ENCODE peak calls at places on chromosomes 12 and 14, in eight cellular contexts. One of them, this sample, is unnamed.
A peak's percentile ranks its signal among the peaks of the same experiment; 100 is the strongest.

GRCh38 chr12:3205742-3206519 is 128.8 kb downstream of the TSPAN9 start:
- DNase-seq in cardiac fibroblast: no peak
- DNase-seq in ovary: no peak
- DNase-seq in NT2/D1: no peak
- DNase-seq in right lobe of liver: no peak
- DNase-seq in thyroid gland: no peak
- DNase-seq in cardiac muscle cell: no peak
- DNase-seq in transverse colon: no peak
- DNase-seq in this sample: peak; percentile 36

GRCh38 chr12:119869720-119870119 is 7.4 kb downstream of the CIT start:
- DNase-seq in cardiac fibroblast: peak; percentile 85
- DNase-seq in ovary: no peak
- DNase-seq in NT2/D1: no peak
- DNase-seq in right lobe of liver: no peak
- DNase-seq in thyroid gland: no peak
- DNase-seq in cardiac muscle cell: no peak
- DNase-seq in transverse colon: no peak
- DNase-seq in this sample: no peak

GRCh38 chr14:72907886-72908285 is 14.0 kb upstream of the DPF3 start:
- DNase-seq in cardiac fibroblast: no peak
- DNase-seq in ovary: no peak
- DNase-seq in NT2/D1: no peak
- DNase-seq in right lobe of liver: no peak
- DNase-seq in thyroid gland: no peak
- DNase-seq in cardiac muscle cell: no peak
- DNase-seq in transverse colon: no peak
- DNase-seq in this sample: no peak

GRCh38 chr14:22614240-22614799 is 16.2 kb downstream of the ABHD4 start:
- DNase-seq in cardiac fibroblast: peak; percentile 89
- DNase-seq in ovary: peak; percentile 43
- DNase-seq in NT2/D1: no peak
- DNase-seq in right lobe of liver: no peak
- DNase-seq in thyroid gland: peak; percentile 89
- DNase-seq in cardiac muscle cell: peak; percentile 65
- DNase-seq in transverse colon: no peak
- DNase-seq in this sample: no peak

GRCh38 chr14:22780105-22780679 is 13.7 kb downstream of the OXA1L start:
- DNase-seq in cardiac fibroblast: peak; percentile 37
- DNase-seq in ovary: no peak
- DNase-seq in NT2/D1: no peak
- DNase-seq in right lobe of liver: no peak
- DNase-seq in thyroid gland: peak; percentile 70
- DNase-seq in cardiac muscle cell: peak; percentile 30
- DNase-seq in transverse colon: no peak
- DNase-seq in this sample: no peak

GRCh38 chr12:124675881-124676688 is 108.7 kb upstream of the NCOR2 start:
- DNase-seq in cardiac fibroblast: peak; percentile 42
- DNase-seq in ovary: no peak
- DNase-seq in NT2/D1: no peak
- DNase-seq in right lobe of liver: no peak
- DNase-seq in thyroid gland: no peak
- DNase-seq in cardiac muscle cell: no peak
- DNase-seq in transverse colon: no peak
- DNase-seq in this sample: peak; percentile 71

GRCh38 chr12:40225337-40225983 is 663 bp downstream of the LRRK2 start:
- DNase-seq in cardiac fibroblast: no peak
- DNase-seq in ovary: no peak
- DNase-seq in NT2/D1: no peak
- DNase-seq in right lobe of liver: no peak
- DNase-seq in thyroid gland: no peak
- DNase-seq in cardiac muscle cell: no peak
- DNase-seq in transverse colon: no peak
- DNase-seq in this sample: no peak

GRCh38 chr12:80320121-80320678 is 123.8 kb upstream of the PTPRQ start:
- DNase-seq in cardiac fibroblast: no peak
- DNase-seq in ovary: no peak
- DNase-seq in NT2/D1: peak; percentile 82
- DNase-seq in right lobe of liver: no peak
- DNase-seq in thyroid gland: no peak
- DNase-seq in cardiac muscle cell: no peak
- DNase-seq in transverse colon: no peak
- DNase-seq in this sample: no peak

GRCh38 chr12:69097619-69098368 is 141.6 kb upstream of the CPSF6 start:
- DNase-seq in cardiac fibroblast: peak; percentile 12
- DNase-seq in ovary: no peak
- DNase-seq in NT2/D1: no peak
- DNase-seq in right lobe of liver: no peak
- DNase-seq in thyroid gland: no peak
- DNase-seq in cardiac muscle cell: no peak
- DNase-seq in transverse colon: no peak
- DNase-seq in this sample: no peak

GRCh38 chr14:93015505-93015904 is 92.6 kb downstream of the CHGA start:
- DNase-seq in cardiac fibroblast: no peak
- DNase-seq in ovary: no peak
- DNase-seq in NT2/D1: no peak
- DNase-seq in right lobe of liver: no peak
- DNase-seq in thyroid gland: no peak
- DNase-seq in cardiac muscle cell: no peak
- DNase-seq in transverse colon: no peak
- DNase-seq in this sample: no peak

GRCh38 chr12:70351076-70351475 is 15.0 kb upstream of the KCNMB4 start:
- DNase-seq in cardiac fibroblast: no peak
- DNase-seq in ovary: no peak
- DNase-seq in NT2/D1: no peak
- DNase-seq in right lobe of liver: no peak
- DNase-seq in thyroid gland: no peak
- DNase-seq in cardiac muscle cell: no peak
- DNase-seq in transverse colon: no peak
- DNase-seq in this sample: no peak

GRCh38 chr12:40566246-40566645 is 126.0 kb upstream of the CNTN1 start:
- DNase-seq in cardiac fibroblast: no peak
- DNase-seq in ovary: no peak
- DNase-seq in NT2/D1: no peak
- DNase-seq in right lobe of liver: no peak
- DNase-seq in thyroid gland: no peak
- DNase-seq in cardiac muscle cell: no peak
- DNase-seq in transverse colon: no peak
- DNase-seq in this sample: no peak

GRCh38 chr14:105398726-105399440 is 545 bp downstream of the TEX22 start:
- DNase-seq in cardiac fibroblast: peak; percentile 53
- DNase-seq in ovary: no peak
- DNase-seq in NT2/D1: peak; percentile 30
- DNase-seq in right lobe of liver: no peak
- DNase-seq in thyroid gland: no peak
- DNase-seq in cardiac muscle cell: peak; percentile 54
- DNase-seq in transverse colon: no peak
- DNase-seq in this sample: no peak

GRCh38 chr12:8081921-8082577 is at the start of gene NECAP1:
- DNase-seq in cardiac fibroblast: peak; percentile 96
- DNase-seq in ovary: peak; percentile 95
- DNase-seq in NT2/D1: peak; percentile 100
- DNase-seq in right lobe of liver: peak; percentile 97
- DNase-seq in thyroid gland: peak; percentile 98
- DNase-seq in cardiac muscle cell: peak; percentile 99
- DNase-seq in transverse colon: peak; percentile 97
- DNase-seq in this sample: peak; percentile 96

GRCh38 chr12:39852346-39852745 is 232.7 kb upstream of the ABCD2 start:
- DNase-seq in cardiac fibroblast: no peak
- DNase-seq in ovary: no peak
- DNase-seq in NT2/D1: no peak
- DNase-seq in right lobe of liver: no peak
- DNase-seq in thyroid gland: no peak
- DNase-seq in cardiac muscle cell: no peak
- DNase-seq in transverse colon: no peak
- DNase-seq in this sample: no peak

GRCh38 chr14:67517083-67517482 is 16.0 kb upstream of the PLEKHH1 start:
- DNase-seq in cardiac fibroblast: peak; percentile 42
- DNase-seq in ovary: no peak
- DNase-seq in NT2/D1: no peak
- DNase-seq in right lobe of liver: peak; percentile 56
- DNase-seq in thyroid gland: peak; percentile 69
- DNase-seq in cardiac muscle cell: peak; percentile 34
- DNase-seq in transverse colon: peak; percentile 25
- DNase-seq in this sample: peak; percentile 61

GRCh38 chr12:19553177-19553576 is 113.9 kb downstream of the AEBP2 start:
- DNase-seq in cardiac fibroblast: peak; percentile 37
- DNase-seq in ovary: no peak
- DNase-seq in NT2/D1: no peak
- DNase-seq in right lobe of liver: no peak
- DNase-seq in thyroid gland: no peak
- DNase-seq in cardiac muscle cell: no peak
- DNase-seq in transverse colon: no peak
- DNase-seq in this sample: no peak

GRCh38 chr12:69254046-69254445 is 14.7 kb downstream of the CPSF6 start:
- DNase-seq in cardiac fibroblast: peak; percentile 67
- DNase-seq in ovary: no peak
- DNase-seq in NT2/D1: peak; percentile 39
- DNase-seq in right lobe of liver: no peak
- DNase-seq in thyroid gland: no peak
- DNase-seq in cardiac muscle cell: peak; percentile 59
- DNase-seq in transverse colon: no peak
- DNase-seq in this sample: no peak

GRCh38 chr12:6915023-6915788 is 826 bp downstream of the ENO2 start:
- DNase-seq in cardiac fibroblast: no peak
- DNase-seq in ovary: peak; percentile 36
- DNase-seq in NT2/D1: no peak
- DNase-seq in right lobe of liver: no peak
- DNase-seq in thyroid gland: peak; percentile 45
- DNase-seq in cardiac muscle cell: peak; percentile 27
- DNase-seq in transverse colon: no peak
- DNase-seq in this sample: no peak
- H3K4me3 ChIP-seq in cardiac fibroblast: peak overlapping the region; percentile 91
- H3K4me3 ChIP-seq in ovary: peak overlapping the region; percentile 78
- H3K4me3 ChIP-seq in NT2/D1: peak overlapping the region; percentile 79
- H3K4me3 ChIP-seq in right lobe of liver: peak overlapping the region; percentile 47
- H3K4me3 ChIP-seq in thyroid gland: peak overlapping the region; percentile 61
- H3K4me3 ChIP-seq in cardiac muscle cell: peak overlapping the region; percentile 69
- H3K4me3 ChIP-seq in transverse colon: peak overlapping the region; percentile 65
- H3K4me3 ChIP-seq in this sample: peak overlapping the region; percentile 70

GRCh38 chr14:74474376-74474775 is 18.7 kb downstream of the NPC2 start:
- DNase-seq in cardiac fibroblast: peak; percentile 17
- DNase-seq in ovary: no peak
- DNase-seq in NT2/D1: no peak
- DNase-seq in right lobe of liver: no peak
- DNase-seq in thyroid gland: no peak
- DNase-seq in cardiac muscle cell: no peak
- DNase-seq in transverse colon: no peak
- DNase-seq in this sample: no peak

GRCh38 chr14:74476107-74476506 is 17.0 kb downstream of the NPC2 start:
- DNase-seq in cardiac fibroblast: no peak
- DNase-seq in ovary: no peak
- DNase-seq in NT2/D1: no peak
- DNase-seq in right lobe of liver: no peak
- DNase-seq in thyroid gland: no peak
- DNase-seq in cardiac muscle cell: no peak
- DNase-seq in transverse colon: no peak
- DNase-seq in this sample: no peak

GRCh38 chr14:74478996-74479635 is 14.0 kb downstream of the NPC2 start:
- DNase-seq in cardiac fibroblast: peak; percentile 44
- DNase-seq in ovary: no peak
- DNase-seq in NT2/D1: peak; percentile 30
- DNase-seq in right lobe of liver: no peak
- DNase-seq in thyroid gland: no peak
- DNase-seq in cardiac muscle cell: peak; percentile 63
- DNase-seq in transverse colon: no peak
- DNase-seq in this sample: no peak

GRCh38 chr14:74475678-74476077 is 17.4 kb downstream of the NPC2 start:
- DNase-seq in cardiac fibroblast: peak; percentile 65
- DNase-seq in ovary: no peak
- DNase-seq in NT2/D1: no peak
- DNase-seq in right lobe of liver: no peak
- DNase-seq in thyroid gland: no peak
- DNase-seq in cardiac muscle cell: no peak
- DNase-seq in transverse colon: no peak
- DNase-seq in this sample: no peak

DNA sequence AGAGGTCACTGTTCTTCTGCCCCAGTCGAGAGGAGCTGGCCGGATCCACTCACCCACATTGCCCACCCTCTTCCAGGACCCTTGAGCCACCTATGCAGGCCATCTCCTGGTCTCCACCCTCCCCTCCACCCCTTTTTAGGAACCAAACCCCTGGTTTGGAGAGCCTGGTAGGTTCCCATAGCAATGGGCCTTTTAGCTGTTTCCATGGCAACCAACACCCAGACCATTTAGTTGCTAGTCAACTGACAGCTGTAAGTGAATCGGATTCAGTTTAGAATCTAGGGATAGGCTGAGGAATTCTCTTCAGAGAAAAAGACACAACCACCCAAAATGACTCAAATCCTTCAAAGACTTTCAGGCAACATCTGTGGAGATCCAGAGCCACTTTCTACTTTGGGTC is 16.5 kb downstream of the NPC2 start:
- DNase-seq in cardiac fibroblast: no peak
- DNase-seq in ovary: no peak
- DNase-seq in NT2/D1: no peak
- DNase-seq in right lobe of liver: no peak
- DNase-seq in thyroid gland: no peak
- DNase-seq in cardiac muscle cell: no peak
- DNase-seq in transverse colon: no peak
- DNase-seq in this sample: no peak
- H3K4me3 ChIP-seq in cardiac fibroblast: no peak overlapping the region
- H3K4me3 ChIP-seq in ovary: no peak overlapping the region
- H3K4me3 ChIP-seq in NT2/D1: no peak overlapping the region
- H3K4me3 ChIP-seq in right lobe of liver: no peak overlapping the region
- H3K4me3 ChIP-seq in thyroid gland: no peak overlapping the region
- H3K4me3 ChIP-seq in cardiac muscle cell: no peak overlapping the region
- H3K4me3 ChIP-seq in transverse colon: no peak overlapping the region
- H3K4me3 ChIP-seq in this sample: no peak overlapping the region

DNA sequence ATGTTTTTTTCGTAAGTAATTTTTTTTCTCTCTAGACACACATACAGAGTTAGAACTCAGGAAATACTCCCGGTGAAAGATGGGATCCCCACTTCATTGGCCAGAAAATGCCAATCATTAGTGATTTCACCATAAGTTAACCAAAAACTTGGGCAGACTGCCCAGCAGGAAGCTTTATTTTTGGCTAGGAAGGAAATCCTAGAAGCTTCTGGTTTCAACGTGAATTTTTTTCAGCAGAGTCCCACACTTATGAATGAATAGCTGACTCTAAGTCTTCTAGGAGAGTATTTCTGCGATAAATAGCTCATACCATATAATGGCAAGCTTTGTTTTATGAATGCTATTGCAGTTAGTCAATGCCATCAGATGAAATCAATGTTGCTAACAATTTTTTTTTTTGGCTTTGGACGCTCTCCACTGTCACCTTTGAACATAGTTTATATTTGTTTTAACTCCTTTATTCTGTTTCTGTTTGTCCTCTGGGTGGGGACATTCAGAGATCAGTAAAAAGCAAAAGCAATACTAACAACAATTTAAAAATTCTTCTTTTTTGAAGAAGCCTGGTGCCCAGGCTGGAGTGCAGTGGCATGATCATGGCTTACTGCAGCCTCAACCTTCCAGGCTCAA is 9.5 kb downstream of the PPP1CC start:
- DNase-seq in cardiac fibroblast: peak; percentile 82
- DNase-seq in ovary: no peak
- DNase-seq in NT2/D1: no peak
- DNase-seq in right lobe of liver: no peak
- DNase-seq in thyroid gland: no peak
- DNase-seq in cardiac muscle cell: no peak
- DNase-seq in transverse colon: no peak
- DNase-seq in this sample: peak; percentile 34
- H3K4me3 ChIP-seq in cardiac fibroblast: no peak overlapping the region
- H3K4me3 ChIP-seq in ovary: no peak overlapping the region
- H3K4me3 ChIP-seq in NT2/D1: no peak overlapping the region
- H3K4me3 ChIP-seq in right lobe of liver: no peak overlapping the region
- H3K4me3 ChIP-seq in thyroid gland: no peak overlapping the region
- H3K4me3 ChIP-seq in cardiac muscle cell: no peak overlapping the region
- H3K4me3 ChIP-seq in transverse colon: no peak overlapping the region
- H3K4me3 ChIP-seq in this sample: no peak overlapping the region

GRCh38 chr14:69043007-69043444 is 63.9 kb upstream of the ACTN1 start:
- DNase-seq in cardiac fibroblast: peak; percentile 34
- DNase-seq in ovary: peak; percentile 56
- DNase-seq in NT2/D1: no peak
- DNase-seq in right lobe of liver: peak; percentile 78
- DNase-seq in thyroid gland: peak; percentile 54
- DNase-seq in cardiac muscle cell: no peak
- DNase-seq in transverse colon: peak; percentile 49
- DNase-seq in this sample: no peak
- H3K4me3 ChIP-seq in cardiac fibroblast: no peak overlapping the region
- H3K4me3 ChIP-seq in ovary: no peak overlapping the region
- H3K4me3 ChIP-seq in NT2/D1: no peak overlapping the region
- H3K4me3 ChIP-seq in right lobe of liver: no peak overlapping the region
- H3K4me3 ChIP-seq in thyroid gland: no peak overlapping the region
- H3K4me3 ChIP-seq in cardiac muscle cell: no peak overlapping the region
- H3K4me3 ChIP-seq in transverse colon: no peak overlapping the region
- H3K4me3 ChIP-seq in this sample: no peak overlapping the region